ENCODE peak calls at places on chromosome 14, in eight cellular contexts. One of them, this sample, is unnamed.

GRCh38 chr14:84579292-84579691 is 950.7 kb upstream of the FLRT2 start:
- DNase-seq in HepG2: no peak
- DNase-seq in choroid plexus epithelial cell: peak; percentile 9
- DNase-seq in AG09309: no peak
- DNase-seq in neural progenitor cell: no peak
- DNase-seq in tibial nerve: no peak
- DNase-seq in esophagus squamous epithelium: no peak
- DNase-seq in lower leg skin: no peak
- DNase-seq in this sample: no peak

GRCh38 chr14:68444449-68445168 is 348.3 kb downstream of the ZFP36L1 start:
- DNase-seq in tibial nerve: no peak
- DNase-seq in esophagus squamous epithelium: no peak
- DNase-seq in HepG2: peak; percentile 20
- DNase-seq in neural progenitor cell: no peak
- DNase-seq in lower leg skin: no peak
- DNase-seq in choroid plexus epithelial cell: peak; percentile 44
- DNase-seq in AG09309: no peak
- DNase-seq in this sample: no peak

GRCh38 chr14:91568626-91569025 is 58.5 kb upstream of the PPP4R3A start:
- DNase-seq in choroid plexus epithelial cell: no peak
- DNase-seq in AG09309: no peak
- DNase-seq in esophagus squamous epithelium: no peak
- DNase-seq in lower leg skin: no peak
- DNase-seq in neural progenitor cell: no peak
- DNase-seq in HepG2: peak; percentile 55
- DNase-seq in tibial nerve: no peak
- DNase-seq in this sample: no peak

GRCh38 chr14:38948171-38948570 is 154.9 kb downstream of the SEC23A start:
- DNase-seq in esophagus squamous epithelium: no peak
- DNase-seq in HepG2: no peak
- DNase-seq in choroid plexus epithelial cell: no peak
- DNase-seq in AG09309: peak; percentile 35
- DNase-seq in lower leg skin: no peak
- DNase-seq in tibial nerve: no peak
- DNase-seq in neural progenitor cell: no peak
- DNase-seq in this sample: no peak

GRCh38 chr14:94411638-94412037 is 23.2 kb upstream of the SERPINA1 start:
- DNase-seq in AG09309: no peak
- DNase-seq in neural progenitor cell: no peak
- DNase-seq in lower leg skin: no peak
- DNase-seq in esophagus squamous epithelium: no peak
- DNase-seq in choroid plexus epithelial cell: no peak
- DNase-seq in HepG2: peak; percentile 40
- DNase-seq in tibial nerve: no peak
- DNase-seq in this sample: no peak

GRCh38 chr14:104086661-104087461 is 1.4 kb downstream of the ASPG start:
- DNase-seq in neural progenitor cell: no peak
- DNase-seq in esophagus squamous epithelium: no peak
- DNase-seq in HepG2: no peak
- DNase-seq in tibial nerve: no peak
- DNase-seq in AG09309: no peak
- DNase-seq in lower leg skin: no peak
- DNase-seq in choroid plexus epithelial cell: no peak
- DNase-seq in this sample: peak; percentile 41

GRCh38 chr14:53306926-53307325 is 153.8 kb upstream of the DDHD1 start:
- DNase-seq in HepG2: peak; percentile 16
- DNase-seq in AG09309: no peak
- DNase-seq in esophagus squamous epithelium: no peak
- DNase-seq in tibial nerve: no peak
- DNase-seq in neural progenitor cell: peak; percentile 80
- DNase-seq in lower leg skin: no peak
- DNase-seq in choroid plexus epithelial cell: peak; percentile 34
- DNase-seq in this sample: no peak

GRCh38 chr14:58138065-58138718 is 13.8 kb downstream of the ARMH4 start:
- DNase-seq in HepG2: no peak
- DNase-seq in choroid plexus epithelial cell: no peak
- DNase-seq in neural progenitor cell: no peak
- DNase-seq in lower leg skin: no peak
- DNase-seq in tibial nerve: no peak
- DNase-seq in AG09309: no peak
- DNase-seq in esophagus squamous epithelium: no peak
- DNase-seq in this sample: no peak

GRCh38 chr14:105944632-105945610 is 418.5 kb downstream of the TMEM121 start:
- DNase-seq in choroid plexus epithelial cell: no peak
- DNase-seq in esophagus squamous epithelium: no peak
- DNase-seq in neural progenitor cell: no peak
- DNase-seq in tibial nerve: peak; percentile 54
- DNase-seq in HepG2: peak; percentile 67
- DNase-seq in lower leg skin: no peak
- DNase-seq in AG09309: no peak
- DNase-seq in this sample: no peak

GRCh38 chr14:68941820-68942219 is 37.3 kb downstream of the ACTN1 start:
- DNase-seq in lower leg skin: peak; percentile 92
- DNase-seq in esophagus squamous epithelium: no peak
- DNase-seq in choroid plexus epithelial cell: peak; percentile 97
- DNase-seq in tibial nerve: no peak
- DNase-seq in AG09309: peak; percentile 91
- DNase-seq in neural progenitor cell: peak; percentile 68
- DNase-seq in HepG2: peak; percentile 88
- DNase-seq in this sample: no peak

GRCh38 chr14:98578204-98578603 is 693.8 kb downstream of the BCL11B start:
- DNase-seq in choroid plexus epithelial cell: peak; percentile 14
- DNase-seq in neural progenitor cell: no peak
- DNase-seq in tibial nerve: no peak
- DNase-seq in esophagus squamous epithelium: no peak
- DNase-seq in HepG2: no peak
- DNase-seq in AG09309: no peak
- DNase-seq in lower leg skin: no peak
- DNase-seq in this sample: no peak

GRCh38 chr14:57617510-57617909 is 123.9 kb upstream of the CCDC198 start:
- DNase-seq in tibial nerve: no peak
- DNase-seq in neural progenitor cell: no peak
- DNase-seq in AG09309: no peak
- DNase-seq in choroid plexus epithelial cell: no peak
- DNase-seq in HepG2: no peak
- DNase-seq in lower leg skin: no peak
- DNase-seq in esophagus squamous epithelium: no peak
- DNase-seq in this sample: no peak

GRCh38 chr14:61192970-61193369 is 88.2 kb downstream of the TMEM30B start:
- DNase-seq in HepG2: no peak
- DNase-seq in esophagus squamous epithelium: no peak
- DNase-seq in choroid plexus epithelial cell: no peak
- DNase-seq in lower leg skin: no peak
- DNase-seq in AG09309: no peak
- DNase-seq in tibial nerve: no peak
- DNase-seq in neural progenitor cell: no peak
- DNase-seq in this sample: no peak

GRCh38 chr14:105475269-105475915 is 771 bp downstream of the CRIP2 start:
- DNase-seq in AG09309: no peak
- DNase-seq in tibial nerve: no peak
- DNase-seq in neural progenitor cell: peak; percentile 43
- DNase-seq in HepG2: no peak
- DNase-seq in choroid plexus epithelial cell: no peak
- DNase-seq in lower leg skin: peak; percentile 94
- DNase-seq in esophagus squamous epithelium: no peak
- DNase-seq in this sample: peak; percentile 30

GRCh38 chr14:58639842-58640484 is 2.2 kb downstream of the DACT1 start:
- DNase-seq in HepG2: peak; percentile 15
- DNase-seq in tibial nerve: peak; percentile 74
- DNase-seq in neural progenitor cell: peak; percentile 68
- DNase-seq in esophagus squamous epithelium: no peak
- DNase-seq in lower leg skin: no peak
- DNase-seq in choroid plexus epithelial cell: peak; percentile 93
- DNase-seq in AG09309: peak; percentile 91
- DNase-seq in this sample: peak; percentile 52

GRCh38 chr14:61337893-61338292 is 16.5 kb downstream of the PRKCH start:
- DNase-seq in HepG2: no peak
- DNase-seq in tibial nerve: no peak
- DNase-seq in neural progenitor cell: no peak
- DNase-seq in lower leg skin: no peak
- DNase-seq in esophagus squamous epithelium: no peak
- DNase-seq in choroid plexus epithelial cell: no peak
- DNase-seq in AG09309: no peak
- DNase-seq in this sample: no peak

GRCh38 chr14:69044965-69045555 is 66.0 kb upstream of the ACTN1 start:
- DNase-seq in lower leg skin: no peak
- DNase-seq in HepG2: no peak
- DNase-seq in esophagus squamous epithelium: no peak
- DNase-seq in choroid plexus epithelial cell: peak; percentile 71
- DNase-seq in tibial nerve: no peak
- DNase-seq in AG09309: no peak
- DNase-seq in neural progenitor cell: no peak
- DNase-seq in this sample: no peak

GRCh38 chr14:99643343-99643742 is 1.6 kb upstream of the HHIPL1 start:
- DNase-seq in HepG2: no peak
- DNase-seq in neural progenitor cell: no peak
- DNase-seq in tibial nerve: no peak
- DNase-seq in choroid plexus epithelial cell: no peak
- DNase-seq in esophagus squamous epithelium: no peak
- DNase-seq in lower leg skin: no peak
- DNase-seq in AG09309: no peak
- DNase-seq in this sample: no peak

GRCh38 chr14:99644723-99645544 is at the start of gene HHIPL1:
- DNase-seq in neural progenitor cell: peak; percentile 75
- DNase-seq in choroid plexus epithelial cell: peak; percentile 46
- DNase-seq in lower leg skin: no peak
- DNase-seq in HepG2: no peak
- DNase-seq in tibial nerve: no peak
- DNase-seq in AG09309: no peak
- DNase-seq in esophagus squamous epithelium: no peak
- DNase-seq in this sample: peak; percentile 70

GRCh38 chr14:99647407-99647806 is 2.5 kb downstream of the HHIPL1 start:
- DNase-seq in neural progenitor cell: no peak
- DNase-seq in AG09309: no peak
- DNase-seq in HepG2: no peak
- DNase-seq in lower leg skin: no peak
- DNase-seq in choroid plexus epithelial cell: no peak
- DNase-seq in esophagus squamous epithelium: no peak
- DNase-seq in tibial nerve: no peak
- DNase-seq in this sample: no peak

GRCh38 chr14:99644035-99644587 is 818 bp upstream of the HHIPL1 start:
- DNase-seq in HepG2: no peak
- DNase-seq in AG09309: no peak
- DNase-seq in tibial nerve: no peak
- DNase-seq in neural progenitor cell: no peak
- DNase-seq in lower leg skin: no peak
- DNase-seq in choroid plexus epithelial cell: no peak
- DNase-seq in esophagus squamous epithelium: no peak
- DNase-seq in this sample: no peak

GRCh38 chr14:99645545-99646505 is 896 bp downstream of the HHIPL1 start:
- DNase-seq in tibial nerve: no peak
- DNase-seq in neural progenitor cell: no peak
- DNase-seq in lower leg skin: no peak
- DNase-seq in AG09309: no peak
- DNase-seq in choroid plexus epithelial cell: no peak
- DNase-seq in esophagus squamous epithelium: no peak
- DNase-seq in HepG2: no peak
- DNase-seq in this sample: no peak
- TF ChIP-seq CTCF in tibial nerve: no peak
- TF ChIP-seq CTCF in neural progenitor cell: no peak
- TF ChIP-seq CTCF in lower leg skin: no peak
- TF ChIP-seq CTCF in AG09309: no peak
- TF ChIP-seq CTCF in choroid plexus epithelial cell: no peak
- TF ChIP-seq CTCF in esophagus squamous epithelium: no peak
- TF ChIP-seq CTCF in HepG2: no peak
- TF ChIP-seq CTCF in this sample: no peak

GRCh38 chr14:30349515-30349914 is 209.4 kb upstream of the G2E3 start:
- DNase-seq in lower leg skin: no peak
- DNase-seq in esophagus squamous epithelium: no peak
- DNase-seq in HepG2: no peak
- DNase-seq in tibial nerve: no peak
- DNase-seq in choroid plexus epithelial cell: no peak
- DNase-seq in AG09309: no peak
- DNase-seq in neural progenitor cell: no peak
- DNase-seq in this sample: no peak

GRCh38 chr14:30340495-30340894 is 218.5 kb upstream of the G2E3 start:
- DNase-seq in lower leg skin: no peak
- DNase-seq in tibial nerve: no peak
- DNase-seq in esophagus squamous epithelium: no peak
- DNase-seq in AG09309: no peak
- DNase-seq in HepG2: no peak
- DNase-seq in neural progenitor cell: no peak
- DNase-seq in choroid plexus epithelial cell: no peak
- DNase-seq in this sample: no peak

DNA sequence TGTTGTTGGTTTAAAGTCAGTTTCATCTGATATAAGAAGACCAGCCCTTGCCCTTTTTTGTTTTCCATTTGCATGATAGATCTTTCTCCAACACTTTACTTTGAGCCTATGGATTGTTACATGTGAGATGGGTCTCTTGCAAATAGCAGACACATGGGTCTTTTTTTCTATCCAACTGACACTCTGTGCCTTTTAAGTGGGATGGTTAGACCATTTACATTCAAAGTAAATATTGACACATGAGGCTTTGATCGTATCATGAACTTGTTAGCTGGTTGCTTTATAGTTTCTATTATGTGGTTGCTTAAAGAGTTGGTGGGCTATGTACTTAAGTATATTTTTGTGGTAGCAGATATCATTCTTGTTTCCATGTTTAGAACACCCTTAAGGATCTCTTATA is 213.4 kb upstream of the G2E3 start:
- DNase-seq in AG09309: no peak
- DNase-seq in lower leg skin: no peak
- DNase-seq in tibial nerve: no peak
- DNase-seq in esophagus squamous epithelium: no peak
- DNase-seq in choroid plexus epithelial cell: no peak
- DNase-seq in neural progenitor cell: no peak
- DNase-seq in HepG2: peak; percentile 50
- DNase-seq in this sample: no peak
- TF ChIP-seq CTCF in AG09309: no peak
- TF ChIP-seq CTCF in lower leg skin: no peak
- TF ChIP-seq CTCF in tibial nerve: no peak
- TF ChIP-seq CTCF in esophagus squamous epithelium: no peak
- TF ChIP-seq CTCF in choroid plexus epithelial cell: no peak
- TF ChIP-seq CTCF in neural progenitor cell: no peak
- TF ChIP-seq CTCF in HepG2: no peak
- TF ChIP-seq CTCF in this sample: no peak

DNA sequence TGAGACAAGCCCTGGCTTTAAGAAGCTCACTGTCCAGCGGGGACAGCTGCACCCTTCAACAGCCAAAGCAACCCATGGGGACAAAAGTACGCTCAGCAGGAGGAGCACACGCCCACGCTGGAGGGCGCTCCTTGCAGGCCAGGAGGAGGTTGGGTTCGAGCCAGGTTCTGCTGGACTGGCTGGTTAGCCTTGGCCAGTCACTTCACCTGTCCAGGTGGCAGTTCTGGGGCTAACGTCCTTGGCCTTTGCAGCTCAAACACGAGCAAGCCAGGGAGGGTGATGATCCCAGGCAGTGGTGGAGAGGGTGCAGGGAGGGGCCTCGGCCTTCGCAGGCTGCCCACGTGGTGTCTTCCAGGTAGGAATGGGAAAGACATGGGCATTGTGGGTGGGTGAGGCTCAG is 13.1 kb downstream of the CHGA start:
- DNase-seq in tibial nerve: no peak
- DNase-seq in choroid plexus epithelial cell: no peak
- DNase-seq in AG09309: no peak
- DNase-seq in HepG2: no peak
- DNase-seq in neural progenitor cell: no peak
- DNase-seq in lower leg skin: no peak
- DNase-seq in esophagus squamous epithelium: no peak
- DNase-seq in this sample: no peak
- TF ChIP-seq CTCF in tibial nerve: no peak
- TF ChIP-seq CTCF in choroid plexus epithelial cell: no peak
- TF ChIP-seq CTCF in AG09309: no peak
- TF ChIP-seq CTCF in HepG2: no peak
- TF ChIP-seq CTCF in neural progenitor cell: no peak
- TF ChIP-seq CTCF in lower leg skin: no peak
- TF ChIP-seq CTCF in esophagus squamous epithelium: no peak
- TF ChIP-seq CTCF in this sample: no peak

GRCh38 chr14:70827366-70828151 is 18.2 kb upstream of the MAP3K9 start:
- DNase-seq in HepG2: peak; percentile 41
- DNase-seq in neural progenitor cell: no peak
- DNase-seq in AG09309: peak; percentile 25
- DNase-seq in tibial nerve: no peak
- DNase-seq in choroid plexus epithelial cell: peak; percentile 26
- DNase-seq in esophagus squamous epithelium: no peak
- DNase-seq in lower leg skin: peak; percentile 5
- DNase-seq in this sample: no peak
- TF ChIP-seq CTCF in HepG2: no peak
- TF ChIP-seq CTCF in neural progenitor cell: no peak
- TF ChIP-seq CTCF in AG09309: peak; percentile 26
- TF ChIP-seq CTCF in tibial nerve: no peak
- TF ChIP-seq CTCF in choroid plexus epithelial cell: peak; percentile 34
- TF ChIP-seq CTCF in esophagus squamous epithelium: no peak
- TF ChIP-seq CTCF in lower leg skin: no peak
- TF ChIP-seq CTCF in this sample: no peak

This sample was measured in nephron progenitor cell.